ENCODE peak calls at places on chromosomes 1 and 21, in seven cellular contexts. D is mesendoderm, N is H9, X is neuronal stem cell, Z is mesenchymal stem cell, R is trophoblast cell, M is H1. A is an unnamed sample.

GRCh38 chr1:51316113-51316763 is 14.1 kb downstream of the TTC39A start:
- DNase-seq in R (no peak), N (no peak), X (no peak), M (no peak), D (no peak), Z (no peak), A (no peak)

GRCh38 chr1:46533179-46533864 is 18.1 kb downstream of the KNCN start:
- DNase-seq in D (no peak), N (no peak), X (no peak), Z (peak; percentile 36), R (no peak), M (no peak), A (peak; percentile 26)

GRCh38 chr1:89546082-89546889 is 21.7 kb downstream of the LRRC8B start:
- DNase-seq in X (no peak), N (no peak), R (no peak), M (no peak), D (no peak), Z (no peak), A (peak; percentile 39)

GRCh38 chr21:42108941-42109340 is 37.8 kb downstream of the UMODL1 start:
- DNase-seq in X (no peak), Z (no peak), M (no peak), D (no peak), N (no peak), R (no peak), A (no peak)

GRCh38 chr1:217495249-217495648 is 135.6 kb downstream of the GPATCH2 start:
- DNase-seq in M (no peak), N (no peak), X (no peak), D (no peak), Z (no peak), R (no peak), A (no peak)

GRCh38 chr1:165875604-165876003 is 48.2 kb downstream of the UCK2 start:
- DNase-seq in R (no peak), N (no peak), D (no peak), X (no peak), M (no peak), Z (no peak), A (no peak)

GRCh38 chr1:18557621-18558465 is 72.8 kb upstream of the PAX7 start:
- DNase-seq in D (peak; percentile 91), R (no peak), M (peak; percentile 54), X (peak; percentile 64), Z (no peak), N (peak; percentile 89), A (no peak)

GRCh38 chr21:45821315-45822001 is 160.1 kb upstream of the COL6A1 start:
- DNase-seq in Z (no peak), X (no peak), N (peak; percentile 27), D (no peak), R (no peak), M (no peak), A (no peak)

GRCh38 chr21:25908495-25908894 is 173.7 kb downstream of the GABPA start:
- DNase-seq in N (no peak), D (no peak), Z (no peak), M (no peak), R (no peak), X (no peak), A (no peak)

GRCh38 chr1:38875811-38876210 is 2.7 kb upstream of the MYCBP start:
- DNase-seq in X (no peak), N (no peak), M (no peak), R (peak; percentile 75), D (no peak), Z (no peak), A (no peak)

GRCh38 chr1:164768045-164768402 is 209.0 kb downstream of the PBX1 start:
- DNase-seq in D (no peak), M (no peak), N (no peak), X (no peak), Z (peak; percentile 45), R (no peak), A (peak; percentile 32)

GRCh38 chr1:1270813-1271212 is 2.8 kb downstream of the UBE2J2 start:
- DNase-seq in N (no peak), D (no peak), X (no peak), Z (no peak), R (no peak), M (no peak), A (peak; percentile 69)
- H3K4ac ChIP-seq in N (no peak overlapping the region), D (no peak overlapping the region), X (no peak overlapping the region), Z (no peak overlapping the region), R (peak overlapping the region; percentile 35), M (no peak overlapping the region), A (peak overlapping the region; percentile 82)

GRCh38 chr1:84165566-84165965 is 21.5 kb downstream of the PRKACB start:
- DNase-seq in Z (no peak), D (no peak), X (no peak), M (no peak), R (no peak), N (no peak), A (no peak)
- H3K4me2 ChIP-seq in Z (no peak overlapping the region), D (no peak overlapping the region), X (no peak overlapping the region), M (no peak overlapping the region), R (no peak overlapping the region), N (no peak overlapping the region), A (no peak overlapping the region)

GRCh38 chr1:26543444-26543835 is 13.9 kb downstream of the RPS6KA1 start:
- DNase-seq in D (no peak), X (no peak), M (no peak), R (no peak), N (no peak), Z (no peak), A (no peak)
- H3K4ac ChIP-seq in D (no peak overlapping the region), X (no peak overlapping the region), M (no peak overlapping the region), R (no peak overlapping the region), N (no peak overlapping the region), Z (no peak overlapping the region), A (no peak overlapping the region)

GRCh38 chr1:229204863-229205777 is 65.8 kb upstream of the RAB4A start:
- DNase-seq in D (no peak), N (no peak), M (no peak), X (no peak), R (no peak), Z (peak; percentile 56), A (peak; percentile 82)
- H3K4me2 ChIP-seq in D (no peak overlapping the region), N (no peak overlapping the region), M (no peak overlapping the region), X (no peak overlapping the region), R (no peak overlapping the region), Z (no peak overlapping the region), A (no peak overlapping the region)

GRCh38 chr21:44283953-44284352 is 1.7 kb upstream of the AIRE start:
- DNase-seq in D (no peak), X (no peak), Z (no peak), N (no peak), M (no peak), R (no peak), A (no peak)

GRCh38 chr21:44281801-44282200 is 3.9 kb upstream of the AIRE start:
- DNase-seq in N (no peak), M (no peak), X (no peak), D (no peak), R (no peak), Z (no peak), A (no peak)

GRCh38 chr21:44282370-44282769 is 3.3 kb upstream of the AIRE start:
- DNase-seq in X (no peak), M (no peak), D (no peak), N (no peak), R (no peak), Z (no peak), A (no peak)

GRCh38 chr21:44275041-44275440 is 10.6 kb upstream of the AIRE start:
- DNase-seq in D (no peak), R (no peak), X (no peak), N (no peak), Z (no peak), M (no peak), A (no peak)

DNA sequence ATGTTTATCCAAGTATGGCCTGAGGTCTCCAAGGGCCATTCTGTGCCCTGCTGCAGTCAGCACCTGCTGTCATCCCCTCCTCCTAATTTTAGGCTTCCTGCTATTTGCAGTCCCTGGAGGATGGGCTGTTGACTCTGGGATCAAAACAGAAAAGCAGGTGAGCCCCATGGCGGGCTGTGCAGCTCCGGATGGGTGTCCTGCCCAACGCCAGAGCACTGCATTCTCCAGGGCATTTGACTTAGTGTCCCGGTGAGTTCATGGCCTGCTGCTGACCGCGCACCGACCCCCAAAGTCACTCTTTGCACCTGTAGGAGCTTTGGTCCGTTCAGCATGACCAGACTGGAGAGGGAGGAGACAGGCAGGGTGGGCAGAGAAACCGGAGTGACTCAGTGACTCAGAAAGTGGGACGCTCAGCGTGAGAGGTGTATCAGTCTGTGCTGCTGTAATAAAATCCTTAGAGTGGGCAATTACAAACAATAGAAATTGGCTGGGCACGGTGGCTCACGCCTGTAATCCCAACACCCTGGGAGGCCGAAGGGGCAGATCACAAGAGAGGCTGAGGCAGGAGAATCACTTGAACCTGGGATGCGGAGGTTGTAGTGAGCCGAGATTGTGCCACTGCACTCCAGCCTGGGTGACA is 5.9 kb upstream of the AIRE start:
- DNase-seq in X (no peak), R (no peak), Z (no peak), N (no peak), D (no peak), M (no peak), A (no peak)
- H3K4ac ChIP-seq in X (no peak overlapping the region), R (no peak overlapping the region), Z (no peak overlapping the region), N (no peak overlapping the region), D (no peak overlapping the region), M (no peak overlapping the region), A (no peak overlapping the region)

A was measured in IMR-90.